ENCODE peak calls at places on chromosomes 16 and 17, in nine cellular contexts. Y, F, C, U, A, V, E, Q and B are unnamed samples.

GRCh38 chr16:8864480-8864879 is 4.3 kb downstream of the CARHSP1 start:
- DNase-seq in A (no peak), E (no peak), F (no peak), Y (no peak), Q (no peak), C (no peak), V (no peak), U (no peak), B (no peak)

GRCh38 chr17:29155235-29155965 is 24.8 kb downstream of the MYO18A start:
- DNase-seq in A (peak), C (peak), F (peak), E (peak), Y (peak), V (no peak), U (no peak), Q (no peak), B (peak)

GRCh38 chr16:28090646-28091377 is 27.3 kb upstream of the GSG1L start:
- DNase-seq in E (no peak), V (no peak), Q (no peak), C (no peak), A (peak), Y (no peak), F (no peak), U (peak), B (no peak)

GRCh38 chr16:53734908-53735307 is 31.0 kb downstream of the FTO start:
- DNase-seq in C (no peak), E (no peak), U (no peak), Q (no peak), F (no peak), A (no peak), V (no peak), Y (no peak), B (no peak)

GRCh38 chr17:49859991-49860953 is 12.4 kb upstream of the TAC4 start:
- DNase-seq in A (peak), F (peak), Q (no peak), Y (peak), E (peak), V (no peak), U (no peak), C (no peak), B (no peak)

GRCh38 chr16:4414187-4414909 is 2.0 kb downstream of the CORO7 start:
- DNase-seq in Y (no peak), Q (no peak), C (no peak), U (no peak), E (no peak), V (no peak), A (no peak), F (peak), B (no peak)

GRCh38 chr17:5257124-5257523 is 22.5 kb upstream of the SCIMP start:
- DNase-seq in F (no peak), E (no peak), Q (no peak), U (no peak), A (no peak), C (no peak), Y (no peak), V (no peak), B (no peak)

GRCh38 chr16:66476328-66477027 is 49.4 kb downstream of the BEAN1 start:
- DNase-seq in F (no peak), C (no peak), V (no peak), Y (no peak), E (no peak), A (peak), Q (no peak), U (no peak), B (no peak)

GRCh38 chr16:54932737-54933254 is 2.1 kb downstream of the IRX5 start:
- DNase-seq in E (no peak), F (no peak), U (no peak), C (no peak), V (no peak), Y (no peak), Q (no peak), A (no peak), B (no peak)

GRCh38 chr17:41521574-41522261 is 3.0 kb upstream of the KRT15 start:
- DNase-seq in Q (peak), A (peak), Y (peak), U (no peak), F (peak), V (no peak), C (peak), E (peak), B (peak)

GRCh38 chr16:81453091-81453728 is 8.6 kb downstream of the CMIP start:
- DNase-seq in A (no peak), U (no peak), C (no peak), F (no peak), V (no peak), Q (no peak), E (no peak), Y (no peak), B (no peak)

GRCh38 chr16:74503412-74503811 is 82.1 kb upstream of the CLEC18B start:
- DNase-seq in E (no peak), C (no peak), A (no peak), F (no peak), Y (no peak), V (no peak), Q (no peak), U (no peak), B (no peak)

GRCh38 chr17:8745586-8746500 is 1.2 kb upstream of the CCDC42 start:
- DNase-seq in F (peak), C (peak), Y (peak), Q (peak), V (peak), E (peak), U (no peak), A (peak), B (peak)

GRCh38 chr17:49730078-49730786 is 22.5 kb upstream of the SLC35B1 start:
- DNase-seq in C (no peak), E (no peak), Q (peak), V (no peak), Y (no peak), U (no peak), F (peak), A (no peak), B (peak)

GRCh38 chr17:9022553-9023388 is 1.5 kb downstream of the NTN1 start:
- DNase-seq in A (no peak), E (no peak), U (no peak), V (no peak), F (no peak), C (no peak), Q (no peak), Y (no peak), B (peak)

GRCh38 chr17:75404223-75404738 is 1.2 kb downstream of the GRB2 start:
- DNase-seq in Q (no peak), U (no peak), A (peak), F (peak), Y (peak), V (peak), C (peak), E (peak), B (peak)

GRCh38 chr17:50268632-50269287 is 5.5 kb upstream of the TMEM92 start:
- DNase-seq in F (peak), C (no peak), A (no peak), E (no peak), Y (no peak), U (no peak), V (no peak), Q (no peak), B (peak)

GRCh38 chr16:56860226-56861020 is 4.6 kb upstream of the SLC12A3 start:
- DNase-seq in V (no peak), E (no peak), Q (no peak), F (no peak), C (no peak), A (no peak), U (no peak), Y (peak), B (no peak)

GRCh38 chr17:57888311-57889216 is 38.7 kb upstream of the MRPS23 start:
- DNase-seq in Q (no peak), Y (no peak), E (no peak), V (peak), F (no peak), C (no peak), A (no peak), U (no peak), B (no peak)

GRCh38 chr17:50863221-50863843 is 2.8 kb downstream of the TOB1 start:
- DNase-seq in F (peak), Q (no peak), E (peak), C (peak), A (peak), V (peak), Y (peak), U (no peak), B (peak)

GRCh38 chr17:44863254-44863918 is 15.7 kb downstream of the HIGD1B start:
- DNase-seq in E (no peak), U (no peak), F (no peak), V (no peak), C (no peak), Y (peak), Q (no peak), A (no peak), B (peak)

GRCh38 chr17:61556224-61557188 is 34.5 kb downstream of the NACA2 start:
- DNase-seq in Q (no peak), Y (no peak), V (peak), F (no peak), E (no peak), C (no peak), A (no peak), U (no peak), B (no peak)

GRCh38 chr17:4587803-4588202 is 3.5 kb downstream of the SMTNL2 start:
- DNase-seq in A (peak), U (no peak), F (no peak), V (no peak), Q (no peak), Y (no peak), E (no peak), C (no peak), B (no peak)

GRCh38 chr17:80265205-80266068 is 4.8 kb downstream of the RNF213 start:
- DNase-seq in C (no peak), U (no peak), V (no peak), F (no peak), E (no peak), Y (no peak), Q (no peak), A (no peak), B (no peak)

GRCh38 chr17:57548421-57549385 is 196.4 kb downstream of the CCDC182 start:
- DNase-seq in F (no peak), Y (peak), V (no peak), E (no peak), A (peak), Q (no peak), C (no peak), U (no peak), B (peak)

GRCh38 chr17:37516131-37516561 is 26.5 kb downstream of the DUSP14 start:
- DNase-seq in A (no peak), U (no peak), C (no peak), E (no peak), F (no peak), V (no peak), Q (no peak), Y (no peak), B (no peak)

DNA sequence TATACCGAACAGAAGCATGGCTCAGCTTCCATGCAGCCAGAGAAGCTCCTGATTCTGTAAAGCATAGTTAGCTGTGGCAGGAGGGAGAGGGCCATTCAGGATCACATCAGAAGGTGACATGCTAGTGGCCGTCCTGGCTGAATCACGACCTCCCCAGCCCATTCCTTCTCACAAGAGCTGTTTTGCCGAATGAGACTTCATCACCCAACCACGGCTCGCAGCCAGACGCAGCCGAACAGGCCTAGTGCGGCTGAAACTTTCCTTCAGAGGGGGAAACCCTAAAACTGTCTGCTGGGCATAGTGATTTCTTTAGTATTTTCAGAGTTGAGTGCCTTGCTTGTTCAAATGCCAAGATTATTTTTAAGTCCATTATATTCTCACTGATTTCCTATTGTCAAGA is 343.7 kb downstream of the CPPED1 start:
- DNase-seq in V (no peak), A (no peak), Q (no peak), Y (no peak), F (no peak), E (no peak), C (no peak), U (no peak), B (no peak)
- TF ChIP-seq POLR2A in V (no peak), A (no peak), Q (no peak), Y (no peak), F (no peak), E (no peak), C (no peak), U (no peak), B (no peak)

GRCh38 chr17:39737761-39738567 is at the start of gene GRB7:
- DNase-seq in F (peak), A (peak), Q (peak), Y (peak), V (peak), C (peak), E (peak), U (no peak), B (no peak)

GRCh38 chr17:39740357-39741111 is 2.8 kb downstream of the GRB7 start:
- DNase-seq in F (no peak), V (peak), Y (peak), Q (peak), A (peak), C (peak), U (peak), E (peak), B (peak)

GRCh38 chr17:39739885-39740356 is 2.2 kb downstream of the GRB7 start:
- DNase-seq in E (no peak), V (no peak), C (no peak), Y (peak), A (peak), U (no peak), F (no peak), Q (peak), B (no peak)

GRCh38 chr17:39738568-39738901 is 797 bp downstream of the GRB7 start:
- DNase-seq in F (peak), U (no peak), Y (peak), A (peak), E (peak), V (peak), Q (peak), C (no peak), B (no peak)

DNA sequence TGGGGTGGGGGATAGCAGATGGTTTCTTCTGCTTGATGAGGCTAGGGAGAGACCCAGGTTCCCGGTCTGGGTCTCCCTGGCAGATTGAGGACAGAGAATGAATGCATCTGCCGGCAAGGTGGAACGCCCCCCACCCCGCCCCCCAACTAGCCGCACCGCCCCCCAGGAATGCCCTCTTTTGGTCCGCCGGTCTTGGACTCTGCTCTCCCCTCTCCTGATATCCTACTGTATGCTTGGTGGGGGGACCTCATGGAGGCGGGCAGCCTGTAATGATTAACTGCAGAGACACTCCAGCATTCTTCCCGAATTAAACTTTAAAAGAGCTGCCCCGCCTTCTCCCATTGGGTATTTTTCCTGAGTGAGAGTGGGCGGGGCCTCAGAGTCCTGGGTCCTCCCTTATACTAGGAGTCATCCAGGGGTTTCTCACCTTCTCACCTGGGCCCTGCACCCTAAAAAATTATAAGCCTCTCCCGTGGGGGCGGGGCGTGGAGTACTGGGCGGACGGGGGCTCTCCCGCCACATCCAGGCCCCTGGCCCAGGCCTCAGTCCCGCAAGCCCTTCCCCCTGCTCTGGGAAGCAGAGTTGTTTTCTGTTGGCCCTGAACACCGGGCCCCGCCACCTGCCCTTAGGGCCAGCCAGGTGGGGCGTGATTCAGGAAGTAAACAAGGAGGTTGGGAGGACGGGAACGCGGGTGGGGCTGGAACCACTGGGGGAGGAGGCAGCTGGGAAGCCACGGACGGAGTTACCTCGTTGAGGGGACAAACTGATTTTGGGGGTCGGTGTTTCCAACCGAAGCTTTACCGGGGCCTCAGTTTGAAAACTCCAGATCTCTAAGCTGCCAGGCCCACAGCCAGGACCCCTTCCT is 1.5 kb downstream of the GRB7 start:
- DNase-seq in C (peak), V (peak), E (peak), A (peak), U (no peak), Y (peak), F (peak), Q (peak), B (no peak)
- TF ChIP-seq POLR2AphosphoS5 in C (peak), V (peak), E (peak), A (no peak), U (peak), Y (peak), F (peak), Q (peak), B (no peak)

DNA sequence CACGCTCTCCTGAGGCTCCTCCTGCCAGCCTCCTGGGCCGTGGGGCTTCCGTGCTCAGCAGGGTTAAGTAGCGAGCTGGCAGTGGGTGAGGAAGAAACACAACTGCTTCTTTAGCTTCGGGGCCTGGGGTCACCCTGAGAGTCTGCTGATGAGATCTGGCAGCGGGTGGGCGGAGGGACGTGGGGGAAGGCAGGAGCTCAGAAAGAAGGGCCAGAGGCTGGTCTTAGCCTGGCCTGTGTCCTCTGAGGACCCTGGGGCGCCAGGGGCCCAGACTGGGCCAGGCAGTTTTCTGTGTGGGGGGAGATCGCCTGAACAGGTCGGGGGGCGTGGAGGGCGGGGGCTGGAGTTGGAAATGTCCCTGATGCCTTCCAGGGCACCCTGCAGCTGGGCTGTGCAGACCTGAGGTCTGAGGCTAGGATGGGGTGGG is 97.8 kb upstream of the GSE1 start:
- DNase-seq in A (no peak), U (no peak), F (no peak), Y (no peak), E (no peak), Q (no peak), V (no peak), C (no peak), B (no peak)
- TF ChIP-seq POLR2A in A (no peak), U (no peak), F (no peak), Y (peak), E (peak), Q (no peak), V (no peak), C (no peak), B (no peak)

DNA sequence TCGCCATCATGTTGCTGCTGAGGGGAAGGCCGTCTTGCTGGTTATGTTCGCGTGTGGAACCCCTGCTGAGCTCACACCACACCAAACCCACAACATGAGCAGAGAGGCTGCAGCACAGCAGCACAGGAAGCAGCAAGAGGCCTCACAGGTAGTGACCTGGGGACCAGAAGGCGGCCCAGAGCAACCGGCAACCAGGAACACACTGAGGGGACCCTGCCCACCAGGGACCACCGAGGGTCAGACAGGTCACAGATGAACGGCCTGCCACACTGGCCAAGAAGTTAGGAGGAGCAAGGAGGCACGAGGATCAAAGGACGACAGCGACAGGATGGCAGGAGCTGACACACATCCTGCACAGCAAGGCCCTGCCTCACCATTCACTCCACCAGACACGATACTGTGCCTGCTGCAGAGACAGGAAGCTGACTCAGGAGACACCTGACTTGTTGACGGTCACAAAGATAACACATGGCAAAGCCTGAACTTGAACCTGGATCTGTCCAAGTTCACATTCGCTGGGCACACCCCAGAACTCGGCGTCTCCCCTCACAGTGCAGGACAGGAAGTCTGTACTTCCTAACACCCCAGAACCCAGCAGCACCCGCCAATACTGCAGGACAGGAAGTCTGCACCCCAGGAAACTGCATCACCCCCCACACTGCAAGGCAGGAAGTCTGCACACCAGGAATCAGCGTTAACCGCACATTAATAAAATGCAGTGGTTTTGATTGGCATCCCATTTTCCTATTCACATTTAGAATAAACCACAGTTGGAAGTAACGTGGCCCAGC is 98.5 kb downstream of the ZNF778 start:
- DNase-seq in V (no peak), Q (no peak), C (no peak), A (peak), Y (peak), U (no peak), E (peak), F (peak), B (peak)
- TF ChIP-seq POLR2AphosphoS5 in V (peak), Q (peak), C (peak), A (no peak), Y (no peak), U (no peak), E (peak), F (peak), B (peak)

GRCh38 chr16:69724981-69725479 is 1.3 kb downstream of the NQO1 start:
- DNase-seq in F (no peak), V (no peak), U (no peak), E (no peak), Q (no peak), Y (peak), C (no peak), A (peak), B (peak)

GRCh38 chr16:69724414-69724873 is 1.9 kb downstream of the NQO1 start:
- DNase-seq in V (no peak), E (peak), F (no peak), A (no peak), Q (no peak), C (no peak), Y (no peak), U (no peak), B (no peak)

GRCh38 chr16:69727916-69728270 is 1.5 kb upstream of the NQO1 start:
- DNase-seq in C (no peak), A (peak), U (no peak), V (no peak), F (peak), Q (peak), E (peak), Y (no peak), B (no peak)

GRCh38 chr16:69725480-69726312 is 664 bp downstream of the NQO1 start:
- DNase-seq in C (no peak), E (no peak), A (peak), Q (no peak), U (no peak), V (no peak), F (peak), Y (peak), B (no peak)

DNA sequence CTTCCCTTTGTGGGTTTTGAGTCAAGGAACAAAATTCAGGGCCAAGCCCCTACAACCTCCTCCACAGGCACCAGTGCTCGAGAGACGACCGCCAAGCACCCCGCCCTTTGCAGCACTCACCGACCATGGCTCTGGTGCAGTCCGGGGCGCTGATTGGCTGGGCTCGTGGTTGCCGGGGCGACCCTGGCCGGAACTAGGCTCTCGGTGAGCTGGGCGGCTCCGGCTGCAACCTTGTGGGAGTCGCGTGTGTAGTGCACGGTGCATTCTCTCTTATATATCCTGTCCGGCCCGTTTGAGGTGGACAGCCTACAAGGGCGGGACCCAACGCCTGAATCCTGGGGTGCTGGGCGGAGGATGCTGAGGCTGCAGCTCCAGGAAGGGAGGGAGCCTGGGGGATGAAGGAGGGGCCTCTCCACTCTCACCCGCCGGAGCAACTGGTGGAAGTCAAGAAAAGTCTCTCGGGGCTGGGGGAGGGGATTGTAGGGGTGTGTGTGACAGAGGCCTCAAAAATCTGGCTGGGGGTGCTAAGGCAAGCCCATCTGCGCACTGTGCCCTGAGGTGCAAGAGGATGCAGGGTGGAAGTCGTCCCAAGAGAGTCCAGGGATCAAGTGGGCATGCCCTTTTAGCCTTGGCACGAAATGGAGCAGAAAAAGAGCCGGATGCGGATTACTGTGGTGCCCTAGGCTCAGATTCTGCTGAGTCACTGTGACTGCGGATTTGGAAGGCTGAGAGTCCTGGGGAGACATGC is at the start of gene NQO1:
- DNase-seq in Y (peak), C (peak), A (peak), F (peak), E (peak), Q (peak), U (peak), V (peak), B (peak)
- TF ChIP-seq POLR2A in Y (peak), C (peak), A (peak), F (peak), E (peak), Q (peak), U (no peak), V (peak), B (peak)